ENCODE peak calls at places on chromosome 12, in ten cellular contexts. F, P, I, V, S, A, H, B, U and E are unnamed samples.

GRCh38 chr12:64160718-64161060 is 61.4 kb downstream of the KICS2 start:
- DNase-seq in B (no peak), S (peak), I (no peak), U (peak), A (no peak), H (peak), P (no peak), F (no peak), V (peak), E (no peak)

GRCh38 chr12:77324763-77325468 is 259.5 kb upstream of the E2F7 start:
- DNase-seq in U (peak), V (peak), P (peak), F (peak), A (no peak), I (no peak), B (no peak), S (peak), H (peak), E (peak)

GRCh38 chr12:107436376-107436775 is 249.2 kb upstream of the PWP1 start:
- DNase-seq in S (peak), F (no peak), H (peak), I (no peak), U (peak), B (no peak), A (no peak), V (peak), P (peak), E (peak)

GRCh38 chr12:62288328-62288727 is 28.1 kb downstream of the USP15 start:
- DNase-seq in A (no peak), S (no peak), H (no peak), P (no peak), U (no peak), F (no peak), I (no peak), B (no peak), V (no peak), E (no peak)

GRCh38 chr12:106226884-106227640 is 20.8 kb downstream of the CKAP4 start:
- DNase-seq in P (peak), F (no peak), B (peak), I (no peak), H (peak), U (peak), S (peak), V (peak), A (no peak), E (peak)

GRCh38 chr12:91109148-91109564 is 2.1 kb downstream of the LUM start:
- DNase-seq in V (peak), A (no peak), P (peak), U (peak), S (peak), I (peak), H (peak), F (peak), B (peak), E (peak)

GRCh38 chr12:68374315-68374982 is 42.3 kb upstream of the MDM1 start:
- DNase-seq in A (no peak), U (no peak), S (peak), F (no peak), V (no peak), B (peak), I (peak), H (no peak), P (no peak), E (no peak)

GRCh38 chr12:126258190-126258589 is 1193.0 kb downstream of the AACS start:
- DNase-seq in B (no peak), U (no peak), I (no peak), A (no peak), S (no peak), H (no peak), F (peak), V (no peak), P (no peak), E (no peak)

GRCh38 chr12:76552343-76552938 is 7.1 kb downstream of the OSBPL8 start:
- DNase-seq in F (no peak), V (peak), H (no peak), P (no peak), A (no peak), U (peak), I (no peak), S (no peak), B (no peak), E (peak)

GRCh38 chr12:120230326-120230973 is 29.5 kb upstream of the RPLP0 start:
- DNase-seq in A (no peak), B (peak), I (no peak), P (peak), H (peak), F (peak), U (peak), S (peak), V (peak), E (peak)